ENCODE peak calls at places on chromosomes 11 and 22, in nine cellular contexts. X is GM10248; S is EL; P is stimulated activated CD4-positive, alpha-beta T cell treated with anti-CD3 and anti-CD28 coated beads, Interleukin-12 subunit alpha, Interleukin-12 subunit beta, amount 100 ng/mL, for 48 hours; E is fibroblast of pulmonary artery; O is left lung; U is neural crest cell; W is activated CD4-positive, CD25-positive, alpha-beta regulatory T cell; J is activated naive CD8-positive, alpha-beta T cell treated with anti-CD3 and anti-CD28 coated beads, Interleukin-2, amount 10 ng/mL, durations not matched to agents 7 days and 5 days. D is an unnamed sample.

GRCh38 chr11:71505781-71506180 is 21.3 kb upstream of the KRTAP5-7 start:
- DNase-seq in X (no peak), S (no peak), P (no peak), E (no peak), O (no peak), U (no peak), W (no peak), J (no peak), D (no peak)

GRCh38 chr11:116276051-116277044 is 496.4 kb downstream of the BUD13 start:
- DNase-seq in X (peak), S (peak), P (peak), E (peak), O (peak), U (peak), W (peak), J (peak), D (no peak)

GRCh38 chr11:132257861-132258260 is 887.4 kb downstream of the NTM start:
- DNase-seq in X (no peak), S (no peak), P (no peak), E (no peak), O (no peak), U (no peak), W (no peak), J (no peak), D (no peak)

GRCh38 chr11:83063073-83063754 is 8.5 kb downstream of the RAB30 start:
- DNase-seq in X (peak), S (peak), P (no peak), E (peak), O (no peak), U (no peak), W (no peak), J (no peak), D (no peak)

GRCh38 chr11:132992838-132993680 is 539.2 kb downstream of the OPCML start:
- DNase-seq in X (no peak), S (peak), P (no peak), E (no peak), O (no peak), U (no peak), W (no peak), J (no peak), D (no peak)

GRCh38 chr11:122803306-122803705 is 35.0 kb upstream of the CRTAM start:
- DNase-seq in X (no peak), S (peak), P (no peak), E (peak), O (no peak), U (no peak), W (no peak), J (no peak), D (no peak)

GRCh38 chr11:46361283-46362145 is 14.3 kb downstream of the DGKZ start:
- DNase-seq in X (peak), S (peak), P (peak), E (peak), O (peak), U (no peak), W (peak), J (peak), D (no peak)

GRCh38 chr22:49620003-49620556 is 207.6 kb downstream of the BRD1 start:
- DNase-seq in X (no peak), S (no peak), P (no peak), E (no peak), O (peak), U (no peak), W (no peak), J (no peak), D (no peak)

GRCh38 chr11:12430912-12431311 is 53.5 kb downstream of the PARVA start:
- DNase-seq in X (no peak), S (peak), P (no peak), E (peak), O (no peak), U (no peak), W (no peak), J (no peak), D (no peak)

GRCh38 chr11:94127632-94128031 is 1.0 kb upstream of the PANX1 start:
- DNase-seq in X (no peak), S (no peak), P (no peak), E (no peak), O (no peak), U (no peak), W (no peak), J (no peak), D (no peak)

GRCh38 chr22:29916007-29916544 is 33.1 kb downstream of the MTMR3 start:
- DNase-seq in X (no peak), S (peak), P (no peak), E (no peak), O (no peak), U (no peak), W (no peak), J (no peak), D (no peak)